ENCODE peak calls at places on chromosomes 13 and 19, in eight cellular contexts. G is heart left ventricle, Z is thoracic aorta, F is fibroblast of mammary gland, X is uterus, U is transverse colon, Q is IMR-90, H is adipocyte. B is an unnamed sample.

GRCh38 chr19:22634450-22634827 is 315 bp downstream of the ZNF492 start:
- DNase-seq in G (no peak), Z (no peak), U (no peak), F (no peak), X (no peak), H (no peak), Q (no peak), B (no peak)

GRCh38 chr13:26973281-26973680 is 198.3 kb downstream of the USP12 start:
- DNase-seq in Q (no peak), U (no peak), H (no peak), Z (no peak), X (no peak), G (no peak), F (no peak), B (no peak)

GRCh38 chr19:5314012-5314906 is 26.4 kb downstream of the PTPRS start:
- DNase-seq in H (no peak), F (peak), G (no peak), U (no peak), X (no peak), Q (peak), Z (no peak), B (no peak)

GRCh38 chr19:28705008-28705407 is 507.9 kb downstream of the UQCRFS1 start:
- DNase-seq in U (no peak), Z (no peak), Q (peak), H (peak), X (no peak), G (no peak), F (peak), B (peak)

GRCh38 chr19:47848871-47849473 is 10.1 kb upstream of the TPRX2 start:
- DNase-seq in G (no peak), X (no peak), F (peak), Z (no peak), Q (no peak), U (no peak), H (peak), B (peak)

GRCh38 chr13:46607768-46608553 is 55.0 kb downstream of the LRCH1 start:
- DNase-seq in F (no peak), Q (no peak), G (no peak), X (no peak), H (no peak), Z (no peak), U (no peak), B (no peak)

GRCh38 chr13:22461854-22462565 is 718.8 kb upstream of the SGCG start:
- DNase-seq in F (no peak), Q (no peak), G (no peak), X (peak), H (no peak), U (no peak), Z (no peak), B (no peak)

GRCh38 chr19:30551271-30551670 is 179.1 kb downstream of the ZNF536 start:
- DNase-seq in F (no peak), Q (no peak), G (no peak), H (no peak), U (no peak), X (no peak), Z (no peak), B (no peak)

GRCh38 chr13:105037064-105037463 is 1498.4 kb downstream of the EFNB2 start:
- DNase-seq in Q (no peak), Z (no peak), X (no peak), H (peak), F (no peak), G (no peak), U (no peak), B (no peak)

GRCh38 chr19:1287622-1288527 is 2.2 kb downstream of the EFNA2 start:
- DNase-seq in Q (no peak), G (no peak), Z (no peak), U (no peak), X (no peak), H (peak), F (no peak), B (no peak)

GRCh38 chr13:40230833-40231266 is 435.6 kb downstream of the FOXO1 start:
- DNase-seq in X (peak), Q (no peak), G (no peak), Z (no peak), H (no peak), F (peak), U (no peak), B (no peak)

GRCh38 chr19:46474211-46474610 is 2.8 kb upstream of the PNMA8A start:
- DNase-seq in Q (no peak), U (no peak), H (no peak), X (no peak), Z (no peak), G (no peak), F (no peak), B (no peak)

GRCh38 chr13:29548722-29549446 is 46.6 kb downstream of the SLC7A1 start:
- DNase-seq in F (no peak), X (no peak), G (no peak), H (no peak), Q (peak), U (no peak), Z (no peak), B (no peak)

GRCh38 chr13:97141564-97142005 is 80.5 kb upstream of the MBNL2 start:
- DNase-seq in F (peak), Q (peak), Z (no peak), H (peak), U (peak), X (peak), G (no peak), B (no peak)

GRCh38 chr13:97139704-97140103 is 82.4 kb upstream of the MBNL2 start:
- DNase-seq in F (no peak), Q (no peak), G (no peak), X (no peak), U (no peak), H (no peak), Z (no peak), B (no peak)

GRCh38 chr13:97145057-97145456 is 77.1 kb upstream of the MBNL2 start:
- DNase-seq in X (no peak), F (no peak), G (no peak), Q (no peak), Z (no peak), H (no peak), U (no peak), B (no peak)

GRCh38 chr13:97140611-97141010 is 81.5 kb upstream of the MBNL2 start:
- DNase-seq in H (peak), Z (no peak), F (no peak), G (no peak), U (no peak), X (no peak), Q (peak), B (no peak)

DNA sequence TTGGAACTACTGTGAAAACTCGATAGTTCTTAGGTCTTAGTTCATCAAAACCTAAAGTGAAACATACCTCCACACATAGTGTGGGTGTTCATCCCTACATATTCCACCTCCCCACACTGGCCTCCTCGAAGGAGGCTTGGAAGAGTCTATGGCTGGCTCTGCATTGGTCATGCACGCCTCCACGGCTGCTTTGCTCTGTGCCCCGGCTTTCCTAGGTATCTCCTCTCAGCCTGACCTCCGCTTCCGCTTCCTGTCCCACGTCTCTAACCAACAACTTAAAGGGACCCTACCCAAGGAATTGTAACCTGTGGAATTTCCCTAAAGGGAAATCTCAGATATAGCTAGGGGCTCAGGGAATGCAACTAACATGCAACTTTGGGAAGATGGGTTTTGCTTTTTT is 79.7 kb upstream of the MBNL2 start:
- DNase-seq in Z (no peak), Q (no peak), H (no peak), X (no peak), G (peak), F (peak), U (peak), B (no peak)
- H3K4me3 ChIP-seq in Z (no peak), Q (peak), H (peak), X (no peak), G (peak), F (peak), U (peak), B (no peak)

GRCh38 chr19:3098515-3099346 is 4.6 kb downstream of the GNA11 start:
- DNase-seq in F (peak), Z (no peak), H (peak), X (no peak), G (peak), Q (peak), U (peak), B (no peak)
- H3K4me3 ChIP-seq in F (peak), Z (peak), H (peak), X (peak), G (peak), Q (peak), U (peak), B (no peak)

GRCh38 chr13:80214050-80214449 is 126.9 kb downstream of the SPRY2 start:
- DNase-seq in H (no peak), G (no peak), X (no peak), Q (no peak), U (no peak), F (no peak), Z (no peak), B (no peak)
- H3K4me3 ChIP-seq in H (no peak), G (no peak), X (no peak), Q (no peak), U (no peak), F (no peak), Z (no peak), B (no peak)

GRCh38 chr13:75587679-75588078 is 38.1 kb downstream of the UCHL3 start:
- DNase-seq in F (no peak), Q (peak), U (no peak), Z (no peak), X (no peak), H (no peak), G (no peak), B (no peak)
- H3K4me3 ChIP-seq in F (no peak), Q (no peak), U (no peak), Z (no peak), X (no peak), H (no peak), G (no peak), B (no peak)

DNA sequence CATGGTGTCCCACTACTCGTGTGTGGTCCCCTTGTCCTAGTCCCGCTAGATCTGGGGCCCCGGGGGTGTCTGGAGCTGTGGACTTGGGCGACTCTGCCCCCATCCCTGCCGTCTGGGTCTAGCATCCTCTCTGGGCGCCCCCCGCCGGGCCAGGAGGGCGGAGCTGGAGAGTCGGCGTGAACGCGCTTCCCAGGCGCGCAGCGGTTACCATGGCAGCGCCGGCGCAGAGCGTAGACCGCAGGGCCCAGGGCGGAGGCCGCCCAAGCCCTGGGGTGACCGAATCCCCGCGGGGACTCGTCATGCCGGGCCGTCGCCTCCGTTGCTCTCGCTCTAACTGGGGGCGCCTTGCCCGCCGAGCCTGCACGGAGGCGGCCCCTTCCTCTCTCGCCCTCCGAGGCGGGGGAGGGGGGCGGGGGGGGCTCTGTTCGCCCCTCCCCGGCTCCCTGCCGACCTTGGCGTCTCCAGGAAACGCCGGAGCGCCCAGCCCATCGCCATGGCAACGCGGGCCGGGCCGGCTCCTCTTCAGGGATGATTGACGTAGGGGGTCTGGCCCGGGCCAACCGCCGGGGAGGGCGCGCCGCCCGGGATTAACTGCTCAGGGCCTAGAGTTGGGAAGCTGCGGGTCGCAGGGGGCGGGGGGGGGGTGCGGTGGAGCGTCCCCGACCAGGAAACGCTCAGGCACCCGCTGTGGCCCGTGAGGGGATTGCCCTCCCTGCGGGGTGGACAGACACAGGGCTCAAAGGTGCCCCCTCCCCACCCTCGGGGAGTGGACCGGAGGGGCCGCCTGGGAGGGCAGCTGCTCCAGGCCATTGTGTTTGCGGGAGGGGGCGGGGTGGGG is 8.9 kb downstream of the ISYNA1 start:
- DNase-seq in H (peak), F (peak), G (peak), X (peak), U (peak), Q (peak), Z (no peak), B (peak)
- H3K4me3 ChIP-seq in H (no peak), F (no peak), G (peak), X (peak), U (peak), Q (peak), Z (peak), B (peak)

B was measured in Jurkat, Clone E6-1.